ENCODE peak calls at places on chromosome 20, in nine cellular contexts. R is nephron progenitor cell; P is EL; E is stimulated activated CD8-positive, alpha-beta memory T cell treated with anti-CD3 and anti-CD28 coated beads, Interleukin-4, amount 100 ng/mL, for 1 hour; M is NCI-H774; B is HEK293T; N is A172; Y is endothelial cell; O is activated T-cell treated with anti-CD3 and anti-CD28 coated beads, Interleukin-2, amount 50 U/mL, for 24 hours. A is an unnamed sample.

GRCh38 chr20:52150440-52151258 is 40.9 kb downstream of the ZFP64 start:
- DNase-seq in N (peak), Y (peak), R (peak), B (peak), E (no peak), O (no peak), P (peak), M (peak), A (no peak)

GRCh38 chr20:10414982-10415650 is 18.9 kb downstream of the MKKS start:
- DNase-seq in B (no peak), R (no peak), P (peak), M (no peak), N (peak), E (no peak), O (no peak), Y (no peak), A (no peak)

GRCh38 chr20:4135385-4136077 is 120.2 kb upstream of the RNF24 start:
- DNase-seq in O (no peak), B (peak), P (peak), Y (no peak), M (no peak), N (peak), E (no peak), R (no peak), A (no peak)

GRCh38 chr20:15756001-15756400 is 817.2 kb downstream of the KIF16B start:
- DNase-seq in M (peak), R (no peak), P (no peak), B (no peak), Y (no peak), O (no peak), N (no peak), E (no peak), A (no peak)

GRCh38 chr20:36385503-36385902 is 79.4 kb downstream of the DLGAP4 start:
- DNase-seq in N (no peak), O (no peak), P (no peak), R (no peak), E (no peak), M (no peak), Y (no peak), B (no peak), A (no peak)

GRCh38 chr20:13234961-13235360 is 13.9 kb downstream of the ISM1 start:
- DNase-seq in Y (no peak), O (no peak), E (no peak), R (no peak), N (no peak), P (no peak), M (no peak), B (no peak), A (no peak)

GRCh38 chr20:60137657-60138245 is 179.5 kb downstream of the CDH26 start:
- DNase-seq in O (peak), R (peak), B (peak), E (no peak), N (peak), P (peak), Y (peak), M (peak), A (no peak)

GRCh38 chr20:57398231-57398821 is 7.1 kb downstream of the RBM38 start:
- DNase-seq in B (no peak), E (peak), Y (no peak), O (peak), R (no peak), P (no peak), N (no peak), M (peak), A (no peak)